ENCODE peak calls at places on chromosome 19, in six cellular contexts. N, P, R, D, A and B are unnamed samples.

GRCh38 chr19:57004418-57004817 is 115.4 kb upstream of the USP29 start:
- DNase-seq in P (no peak), D (no peak), R (no peak), A (no peak), N (no peak), B (no peak)

GRCh38 chr19:28706693-28707092 is 506.3 kb downstream of the UQCRFS1 start:
- DNase-seq in D (no peak), A (no peak), P (no peak), R (no peak), N (no peak), B (no peak)

GRCh38 chr19:5436101-5436947 is 18.9 kb upstream of the ZNRF4 start:
- DNase-seq in P (peak), A (peak), R (no peak), N (peak), D (no peak), B (no peak)

GRCh38 chr19:9535934-9536333 is 2.5 kb downstream of the ZNF426 start:
- DNase-seq in R (no peak), N (no peak), P (no peak), D (no peak), A (no peak), B (no peak)

GRCh38 chr19:48445606-48446481 is at the start of gene GRWD1:
- DNase-seq in D (peak), R (peak), N (peak), P (peak), A (peak), B (peak)

GRCh38 chr19:5269279-5269678 is 71.3 kb downstream of the PTPRS start:
- DNase-seq in P (no peak), R (no peak), N (no peak), A (no peak), D (no peak), B (no peak)

GRCh38 chr19:38037151-38037611 is 130.2 kb downstream of the SIPA1L3 start:
- DNase-seq in P (no peak), R (no peak), D (no peak), N (no peak), A (no peak), B (no peak)

GRCh38 chr19:44807652-44808462 is 1.0 kb upstream of the BCAM start:
- DNase-seq in R (no peak), D (no peak), P (no peak), A (peak), N (peak), B (no peak)

GRCh38 chr19:33580026-33580644 is 41.6 kb upstream of the CHST8 start:
- DNase-seq in N (no peak), A (no peak), P (no peak), R (no peak), D (no peak), B (no peak)

GRCh38 chr19:43148233-43148632 is 38.1 kb downstream of the PSG5 start:
- DNase-seq in R (no peak), N (peak), P (peak), D (no peak), A (no peak), B (no peak)

GRCh38 chr19:32201211-32201610 is 144.2 kb upstream of the ZNF507 start:
- DNase-seq in R (no peak), D (no peak), N (no peak), P (no peak), A (no peak), B (no peak)